ENCODE peak calls at places on chromosomes 16 and 17, in four cellular contexts. F, R, Z and U are unnamed samples.

GRCh38 chr16:19502395-19503131 is 19.3 kb downstream of the GDE1 start:
- DNase-seq in F (peak), Z (peak), R (peak), U (peak)

GRCh38 chr16:50245417-50246298 is 20.7 kb upstream of the ADCY7 start:
- DNase-seq in Z (peak), F (peak), R (no peak), U (peak)

GRCh38 chr17:44999433-44999832 is 31.3 kb upstream of the C1QL1 start:
- DNase-seq in F (no peak), R (no peak), Z (no peak), U (no peak)

GRCh38 chr16:64278196-64278595 is 843.7 kb downstream of the CDH11 start:
- DNase-seq in R (no peak), Z (no peak), F (peak), U (no peak)

GRCh38 chr16:1206326-1206725 is 18.7 kb downstream of the TPSG1 start:
- DNase-seq in R (no peak), F (no peak), Z (no peak), U (peak)

GRCh38 chr17:5516060-5516792 is 29.9 kb downstream of the MIS12 start:
- DNase-seq in R (no peak), F (peak), Z (peak), U (peak)

GRCh38 chr17:82849076-82849945 is 9.5 kb upstream of the ZNF750 start:
- DNase-seq in F (no peak), Z (no peak), R (no peak), U (no peak)

GRCh38 chr17:9144502-9145233 is 123.4 kb downstream of the NTN1 start:
- DNase-seq in R (no peak), F (no peak), Z (no peak), U (peak)

GRCh38 chr16:56532714-56533113 is 12.9 kb upstream of the BBS2 start:
- DNase-seq in Z (no peak), R (no peak), F (no peak), U (peak)

GRCh38 chr16:79600636-79601091 is at the start of gene MAF:
- DNase-seq in Z (peak), R (peak), F (peak), U (peak)

GRCh38 chr17:21058098-21058893 is 15.5 kb upstream of the USP22 start:
- DNase-seq in F (peak), Z (peak), R (no peak), U (peak)

GRCh38 chr17:41762391-41762790 is 24.1 kb downstream of the JUP start:
- DNase-seq in F (no peak), Z (no peak), R (no peak), U (no peak)

GRCh38 chr16:54204756-54205155 is 81.8 kb downstream of the IRX3 start:
- DNase-seq in F (no peak), R (no peak), Z (no peak), U (no peak)

GRCh38 chr17:1997587-1998425 is 27.3 kb downstream of the RTN4RL1 start:
- DNase-seq in R (peak), F (no peak), Z (peak), U (peak)

GRCh38 chr16:81514041-81514559 is 69.5 kb downstream of the CMIP start:
- DNase-seq in F (no peak), Z (no peak), R (no peak), U (no peak)

GRCh38 chr16:21590287-21590686 is 9.1 kb upstream of the METTL9 start:
- DNase-seq in Z (no peak), F (no peak), R (no peak), U (no peak)

GRCh38 chr17:55238931-55239297 is 25.8 kb upstream of the HLF start:
- DNase-seq in F (no peak), Z (no peak), R (no peak), U (peak)

GRCh38 chr17:67245694-67246397 is 850 bp upstream of the HELZ start:
- DNase-seq in R (no peak), F (no peak), Z (peak), U (peak)

GRCh38 chr16:69037373-69038160 is 67.9 kb upstream of the HAS3 start:
- DNase-seq in F (no peak), Z (no peak), R (no peak), U (no peak)

GRCh38 chr16:71933913-71934696 is 38.8 kb downstream of the IST1 start:
- DNase-seq in F (peak), R (no peak), Z (no peak), U (no peak)

DNA sequence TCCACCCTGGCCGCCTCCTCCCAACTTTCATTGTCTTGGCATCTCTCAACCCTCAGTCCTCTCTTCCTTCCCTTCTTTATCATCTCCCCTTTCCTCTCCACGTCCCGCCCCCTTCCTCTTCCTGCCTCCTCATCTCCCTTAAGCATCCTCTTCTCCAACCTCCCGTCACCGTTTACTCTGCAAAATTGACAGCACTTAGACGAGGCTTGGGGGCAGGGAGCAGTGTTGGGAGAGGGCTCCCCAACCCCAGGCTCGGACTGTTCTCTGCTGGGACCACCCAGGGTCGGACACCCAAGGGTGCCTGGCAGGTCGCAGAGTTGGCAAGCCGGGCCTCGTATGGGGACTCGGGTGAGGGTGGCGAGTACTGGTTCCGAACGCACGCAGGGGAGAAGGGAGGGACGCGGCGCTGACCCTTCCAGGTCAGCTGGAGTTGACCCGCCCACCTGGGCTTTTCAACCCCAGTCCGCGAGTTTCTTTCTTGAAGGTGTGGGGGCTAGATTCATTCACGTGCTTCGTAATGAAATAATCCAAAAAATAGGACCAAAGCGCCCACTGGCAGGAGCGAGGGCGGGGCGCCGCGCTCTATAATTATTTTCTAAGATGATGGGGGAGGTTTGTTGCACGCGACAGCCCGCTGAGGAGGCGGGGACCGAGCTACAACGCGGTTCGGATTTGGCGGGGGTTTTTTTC is 775 bp upstream of the PAGR1 start:
- DNase-seq in Z (no peak), R (peak), F (no peak), U (peak)
- H3K4me3 ChIP-seq in Z (peak), R (peak), F (peak), U (peak)

DNA sequence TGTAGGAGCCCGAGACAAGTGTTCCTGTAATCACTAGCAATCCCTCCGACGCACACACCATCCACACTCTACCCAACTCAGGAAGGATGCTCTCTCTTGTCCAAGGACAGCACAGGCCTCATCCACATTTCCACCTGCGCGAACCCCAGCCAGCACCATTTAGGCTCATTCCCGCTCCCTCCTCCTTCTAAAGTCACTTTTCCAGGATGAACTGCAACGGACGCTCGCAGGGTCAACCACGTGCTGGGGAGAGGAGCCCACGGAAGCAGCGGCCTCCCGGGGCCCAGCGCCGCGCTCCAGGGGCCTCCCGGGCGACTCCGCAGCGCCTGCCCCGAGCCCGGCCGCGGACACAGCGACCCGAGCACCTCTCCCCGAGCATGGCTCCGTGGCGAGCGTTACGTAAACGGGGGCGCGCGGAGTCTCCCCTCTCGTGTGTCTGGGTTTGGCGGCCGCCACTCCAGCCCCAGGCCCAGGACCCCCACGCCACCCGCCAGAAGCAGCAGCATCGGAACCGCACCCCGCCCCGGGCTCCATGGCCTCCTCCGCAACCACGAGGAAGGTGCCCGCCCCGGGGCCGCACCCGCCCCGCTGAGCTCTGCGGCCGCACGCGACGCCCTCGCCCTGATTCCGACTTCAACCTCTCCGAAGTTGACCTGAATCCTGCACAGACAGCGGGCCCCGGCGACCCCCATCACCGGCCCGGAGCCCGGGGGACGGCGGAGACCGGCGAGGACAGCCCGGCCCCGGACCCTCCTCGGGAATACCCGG is 668 bp downstream of the USP36 start:
- DNase-seq in F (peak), Z (peak), R (no peak), U (peak)
- H3K4me2 ChIP-seq in F (peak), Z (peak), R (peak), U (peak)

DNA sequence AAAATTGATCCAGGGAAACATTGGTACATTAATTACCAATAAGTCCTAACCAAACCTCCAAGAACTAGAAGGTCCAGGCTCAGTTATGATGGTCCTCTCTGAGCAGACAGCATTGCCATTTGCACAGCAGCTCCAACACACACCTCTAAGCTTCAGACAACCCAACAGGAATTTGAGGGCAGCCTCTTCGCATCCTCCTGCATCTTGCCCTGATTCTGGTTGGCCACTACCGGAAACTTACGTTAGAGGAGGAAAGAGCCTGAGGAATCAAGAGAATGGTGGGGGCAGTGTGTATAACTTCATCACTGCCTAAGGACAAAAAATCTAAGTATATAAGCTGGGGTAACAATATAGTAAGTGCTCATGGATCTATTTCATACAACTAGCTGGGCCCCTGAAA is 15.7 kb downstream of the FAM117A start:
- DNase-seq in F (no peak), R (no peak), Z (no peak), U (no peak)
- H3K4me3 ChIP-seq in F (no peak), R (no peak), Z (no peak), U (no peak)

GRCh38 chr16:17222756-17223411 is 247.9 kb downstream of the XYLT1 start:
- DNase-seq in Z (no peak), F (no peak), R (no peak), U (peak)

GRCh38 chr16:17224859-17225258 is 245.9 kb downstream of the XYLT1 start:
- DNase-seq in R (no peak), F (peak), Z (no peak), U (no peak)

GRCh38 chr16:17225551-17225950 is 245.2 kb downstream of the XYLT1 start:
- DNase-seq in F (peak), Z (no peak), R (no peak), U (no peak)

GRCh38 chr16:17223576-17223975 is 247.2 kb downstream of the XYLT1 start:
- DNase-seq in F (no peak), R (no peak), Z (no peak), U (no peak)

DNA sequence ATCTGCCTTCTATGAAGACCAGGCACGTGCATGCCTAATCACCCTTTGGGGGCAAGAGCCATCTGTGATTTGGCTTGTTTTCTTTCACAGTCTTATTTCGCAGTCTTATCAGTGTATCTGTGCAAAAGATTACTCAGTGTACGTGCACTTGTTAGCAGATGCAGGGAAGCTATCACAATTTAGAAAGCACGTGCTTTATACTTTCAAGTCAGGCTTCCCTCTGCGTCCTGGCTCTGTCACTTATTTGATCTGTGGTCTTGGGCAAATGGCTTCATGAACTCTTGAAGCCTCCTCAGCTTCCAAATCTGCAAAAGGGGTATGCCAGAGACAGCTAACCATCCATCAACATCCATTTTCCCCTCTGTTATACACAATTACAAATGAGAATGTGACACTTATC is 246.4 kb downstream of the XYLT1 start:
- DNase-seq in F (no peak), R (no peak), Z (no peak), U (no peak)
- H3K4me2 ChIP-seq in F (no peak), R (no peak), Z (no peak), U (no peak)

GRCh38 chr17:4501295-4501949 is 2.7 kb downstream of the SPNS2 start:
- DNase-seq in R (no peak), F (no peak), Z (no peak), U (no peak)

GRCh38 chr17:4502466-4503154 is 3.9 kb downstream of the SPNS2 start:
- DNase-seq in F (no peak), R (no peak), Z (no peak), U (no peak)

GRCh38 chr17:4505187-4505586 is 6.5 kb downstream of the SPNS2 start:
- DNase-seq in F (no peak), Z (no peak), R (no peak), U (peak)

GRCh38 chr17:4504188-4504587 is 5.5 kb downstream of the SPNS2 start:
- DNase-seq in R (no peak), Z (no peak), F (no peak), U (no peak)

GRCh38 chr17:4503283-4504005 is 4.8 kb downstream of the SPNS2 start:
- DNase-seq in Z (no peak), F (no peak), R (no peak), U (no peak)
- H3K4me3 ChIP-seq in Z (no peak), F (no peak), R (no peak), U (no peak)

DNA sequence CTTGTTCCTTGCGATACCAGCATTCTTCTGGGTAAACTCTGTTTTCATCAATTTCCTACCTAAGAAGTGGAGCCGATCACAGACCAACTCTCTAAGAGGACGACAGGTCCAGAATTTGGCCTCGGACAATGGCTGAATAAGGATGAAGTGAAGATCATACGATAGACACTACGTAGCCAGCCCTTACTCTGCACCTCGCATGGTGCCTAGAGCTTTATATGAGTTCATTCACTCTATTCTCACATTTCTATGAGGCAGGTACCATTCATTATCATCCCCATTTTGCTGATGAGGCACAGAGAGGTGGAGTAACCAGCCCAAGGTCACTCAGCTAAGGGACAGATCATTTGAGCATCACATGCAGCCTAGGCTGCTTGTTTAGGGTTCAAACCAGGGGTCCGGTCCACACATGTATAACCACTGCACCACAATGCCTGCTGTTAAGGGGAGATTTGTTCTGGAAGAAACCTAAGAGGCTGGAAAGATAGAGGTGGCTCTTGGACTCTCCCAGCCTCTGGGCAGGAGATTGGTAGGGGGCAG is 78.6 kb downstream of the MYH11 start:
- DNase-seq in R (no peak), Z (no peak), F (no peak), U (no peak)
- H3K4me2 ChIP-seq in R (no peak), Z (no peak), F (no peak), U (no peak)